ENCODE peak calls at places on chromosomes 2 and 18, in six cellular contexts. One of them, this sample, is unnamed.

GRCh38 chr2:232368311-232368731 is 10.2 kb upstream of the ALPP start:
- DNase-seq in NCI-H1092 treated with DMSO at 0.1 percent for 48 hours: no peak
- DNase-seq in endothelial cell: no peak
- DNase-seq in amygdala: no peak
- DNase-seq in frontal cortex: no peak
- DNase-seq in LoVo: no peak
- DNase-seq in this sample: no peak

GRCh38 chr2:234254783-234255521 is 204.4 kb downstream of the SPP2 start:
- DNase-seq in endothelial cell: no peak
- DNase-seq in NCI-H1092 treated with DMSO at 0.1 percent for 48 hours: no peak
- DNase-seq in amygdala: no peak
- DNase-seq in frontal cortex: no peak
- DNase-seq in LoVo: no peak
- DNase-seq in this sample: no peak

GRCh38 chr2:86297382-86298147 is 39.9 kb downstream of the REEP1 start:
- DNase-seq in endothelial cell: no peak
- DNase-seq in amygdala: no peak
- DNase-seq in NCI-H1092 treated with DMSO at 0.1 percent for 48 hours: no peak
- DNase-seq in LoVo: no peak
- DNase-seq in frontal cortex: no peak
- DNase-seq in this sample: no peak

GRCh38 chr18:11672846-11673454 is 16.1 kb upstream of the GNAL start:
- DNase-seq in amygdala: no peak
- DNase-seq in endothelial cell: no peak
- DNase-seq in frontal cortex: no peak
- DNase-seq in LoVo: no peak
- DNase-seq in NCI-H1092 treated with DMSO at 0.1 percent for 48 hours: no peak
- DNase-seq in this sample: no peak

GRCh38 chr2:86552889-86553288 is 10.4 kb downstream of the CHMP3 start:
- DNase-seq in frontal cortex: no peak
- DNase-seq in amygdala: no peak
- DNase-seq in endothelial cell: no peak
- DNase-seq in NCI-H1092 treated with DMSO at 0.1 percent for 48 hours: no peak
- DNase-seq in LoVo: no peak
- DNase-seq in this sample: no peak

GRCh38 chr18:55732227-55733106 is 144.5 kb upstream of the TCF4 start:
- DNase-seq in frontal cortex: no peak
- DNase-seq in amygdala: no peak
- DNase-seq in endothelial cell: no peak
- DNase-seq in NCI-H1092 treated with DMSO at 0.1 percent for 48 hours: no peak
- DNase-seq in LoVo: no peak
- DNase-seq in this sample: no peak

GRCh38 chr2:237687666-237688065 is 60.3 kb downstream of the LRRFIP1 start:
- DNase-seq in NCI-H1092 treated with DMSO at 0.1 percent for 48 hours: no peak
- DNase-seq in amygdala: no peak
- DNase-seq in frontal cortex: no peak
- DNase-seq in endothelial cell: no peak
- DNase-seq in LoVo: peak
- DNase-seq in this sample: peak

GRCh38 chr2:215003001-215003400 is 135.4 kb downstream of the ABCA12 start:
- DNase-seq in NCI-H1092 treated with DMSO at 0.1 percent for 48 hours: no peak
- DNase-seq in endothelial cell: no peak
- DNase-seq in frontal cortex: peak
- DNase-seq in amygdala: no peak
- DNase-seq in LoVo: no peak
- DNase-seq in this sample: no peak

GRCh38 chr2:99609851-99610381 is 120.1 kb upstream of the REV1 start:
- DNase-seq in LoVo: no peak
- DNase-seq in NCI-H1092 treated with DMSO at 0.1 percent for 48 hours: no peak
- DNase-seq in amygdala: no peak
- DNase-seq in frontal cortex: no peak
- DNase-seq in endothelial cell: no peak
- DNase-seq in this sample: no peak

GRCh38 chr18:61651880-61652268 is 240.9 kb downstream of the RNF152 start:
- DNase-seq in NCI-H1092 treated with DMSO at 0.1 percent for 48 hours: no peak
- DNase-seq in amygdala: no peak
- DNase-seq in endothelial cell: no peak
- DNase-seq in LoVo: peak
- DNase-seq in frontal cortex: no peak
- DNase-seq in this sample: no peak

GRCh38 chr2:235611337-235611736 is 117.5 kb downstream of the AGAP1 start:
- DNase-seq in NCI-H1092 treated with DMSO at 0.1 percent for 48 hours: no peak
- DNase-seq in amygdala: no peak
- DNase-seq in endothelial cell: no peak
- DNase-seq in LoVo: no peak
- DNase-seq in frontal cortex: no peak
- DNase-seq in this sample: no peak

GRCh38 chr2:86807462-86808275 is 17.0 kb upstream of the CD8A start:
- DNase-seq in endothelial cell: peak
- DNase-seq in NCI-H1092 treated with DMSO at 0.1 percent for 48 hours: peak
- DNase-seq in frontal cortex: peak
- DNase-seq in amygdala: peak
- DNase-seq in LoVo: peak
- DNase-seq in this sample: no peak

GRCh38 chr2:64823794-64824193 is 165.4 kb upstream of the SLC1A4 start:
- DNase-seq in NCI-H1092 treated with DMSO at 0.1 percent for 48 hours: no peak
- DNase-seq in LoVo: no peak
- DNase-seq in amygdala: no peak
- DNase-seq in endothelial cell: no peak
- DNase-seq in frontal cortex: no peak
- DNase-seq in this sample: no peak

GRCh38 chr18:5851998-5852397 is 43.3 kb downstream of the TMEM200C start:
- DNase-seq in endothelial cell: no peak
- DNase-seq in NCI-H1092 treated with DMSO at 0.1 percent for 48 hours: peak
- DNase-seq in amygdala: no peak
- DNase-seq in LoVo: no peak
- DNase-seq in frontal cortex: no peak
- DNase-seq in this sample: peak

GRCh38 chr2:29295843-29296242 is 180.6 kb downstream of the CLIP4 start:
- DNase-seq in amygdala: no peak
- DNase-seq in NCI-H1092 treated with DMSO at 0.1 percent for 48 hours: peak
- DNase-seq in frontal cortex: no peak
- DNase-seq in endothelial cell: peak
- DNase-seq in LoVo: no peak
- DNase-seq in this sample: peak

GRCh38 chr2:60500861-60501260 is 52.6 kb downstream of the BCL11A start:
- DNase-seq in frontal cortex: no peak
- DNase-seq in amygdala: no peak
- DNase-seq in endothelial cell: no peak
- DNase-seq in NCI-H1092 treated with DMSO at 0.1 percent for 48 hours: no peak
- DNase-seq in LoVo: no peak
- DNase-seq in this sample: no peak

GRCh38 chr2:56537756-56538155 is 354.0 kb downstream of the CCDC85A start:
- DNase-seq in endothelial cell: no peak
- DNase-seq in LoVo: no peak
- DNase-seq in amygdala: no peak
- DNase-seq in frontal cortex: no peak
- DNase-seq in NCI-H1092 treated with DMSO at 0.1 percent for 48 hours: no peak
- DNase-seq in this sample: no peak

GRCh38 chr2:189287982-189288494 is 108.5 kb upstream of the COL5A2 start:
- DNase-seq in frontal cortex: no peak
- DNase-seq in amygdala: no peak
- DNase-seq in LoVo: peak
- DNase-seq in endothelial cell: no peak
- DNase-seq in NCI-H1092 treated with DMSO at 0.1 percent for 48 hours: peak
- DNase-seq in this sample: peak

GRCh38 chr2:18061717-18062116 is 183.2 kb downstream of the KCNS3 start:
- DNase-seq in amygdala: no peak
- DNase-seq in frontal cortex: no peak
- DNase-seq in LoVo: no peak
- DNase-seq in NCI-H1092 treated with DMSO at 0.1 percent for 48 hours: no peak
- DNase-seq in endothelial cell: no peak
- DNase-seq in this sample: no peak

GRCh38 chr18:48851563-48851962 is 99.2 kb downstream of the SMAD7 start:
- DNase-seq in frontal cortex: peak
- DNase-seq in NCI-H1092 treated with DMSO at 0.1 percent for 48 hours: no peak
- DNase-seq in LoVo: no peak
- DNase-seq in amygdala: no peak
- DNase-seq in endothelial cell: no peak
- DNase-seq in this sample: no peak

GRCh38 chr18:76766429-76766828 is 55.9 kb upstream of the ZNF236 start:
- DNase-seq in endothelial cell: no peak
- DNase-seq in NCI-H1092 treated with DMSO at 0.1 percent for 48 hours: no peak
- DNase-seq in amygdala: no peak
- DNase-seq in frontal cortex: no peak
- DNase-seq in LoVo: no peak
- DNase-seq in this sample: no peak

GRCh38 chr2:62435720-62436119 is 70.3 kb downstream of the TMEM17 start:
- DNase-seq in endothelial cell: no peak
- DNase-seq in NCI-H1092 treated with DMSO at 0.1 percent for 48 hours: no peak
- DNase-seq in frontal cortex: no peak
- DNase-seq in amygdala: no peak
- DNase-seq in LoVo: no peak
- DNase-seq in this sample: no peak

GRCh38 chr2:203740741-203741363 is 34.4 kb downstream of the CD28 start:
- DNase-seq in NCI-H1092 treated with DMSO at 0.1 percent for 48 hours: no peak
- DNase-seq in endothelial cell: no peak
- DNase-seq in frontal cortex: no peak
- DNase-seq in LoVo: no peak
- DNase-seq in amygdala: no peak
- DNase-seq in this sample: no peak

GRCh38 chr2:102185347-102185746 is 1.5 kb upstream of the IL1RL2 start:
- DNase-seq in LoVo: no peak
- DNase-seq in endothelial cell: peak
- DNase-seq in frontal cortex: no peak
- DNase-seq in amygdala: no peak
- DNase-seq in NCI-H1092 treated with DMSO at 0.1 percent for 48 hours: no peak
- DNase-seq in this sample: no peak

GRCh38 chr2:203880557-203881125 is 13.1 kb downstream of the CTLA4 start:
- DNase-seq in LoVo: no peak
- DNase-seq in amygdala: no peak
- DNase-seq in frontal cortex: no peak
- DNase-seq in NCI-H1092 treated with DMSO at 0.1 percent for 48 hours: no peak
- DNase-seq in endothelial cell: no peak
- DNase-seq in this sample: no peak